ENCODE peak calls at places on chromosomes 7 and 10, in four cellular contexts. One of them, this sample, is unnamed.

GRCh38 chr7:24882989-24883631 is 96.9 kb downstream of the OSBPL3 start:
- DNase-seq in astrocyte of the spinal cord: peak
- DNase-seq in nephron progenitor cell: peak
- DNase-seq in omental fat pad: no peak
- DNase-seq in this sample: peak

GRCh38 chr7:115009139-115009538 is 87.2 kb downstream of the MDFIC start:
- DNase-seq in astrocyte of the spinal cord: no peak
- DNase-seq in nephron progenitor cell: no peak
- DNase-seq in omental fat pad: no peak
- DNase-seq in this sample: peak

GRCh38 chr7:95430864-95431263 is 4.0 kb downstream of the PON2 start:
- DNase-seq in nephron progenitor cell: no peak
- DNase-seq in omental fat pad: no peak
- DNase-seq in astrocyte of the spinal cord: peak
- DNase-seq in this sample: peak

GRCh38 chr7:106643189-106643588 is 17.8 kb downstream of the CCDC71L start:
- DNase-seq in omental fat pad: no peak
- DNase-seq in nephron progenitor cell: no peak
- DNase-seq in astrocyte of the spinal cord: no peak
- DNase-seq in this sample: peak

GRCh38 chr7:47104206-47104549 is 477.7 kb downstream of the TNS3 start:
- DNase-seq in nephron progenitor cell: no peak
- DNase-seq in astrocyte of the spinal cord: no peak
- DNase-seq in omental fat pad: no peak
- DNase-seq in this sample: no peak

GRCh38 chr7:82166666-82167065 is 276.9 kb downstream of the CACNA2D1 start:
- DNase-seq in astrocyte of the spinal cord: no peak
- DNase-seq in omental fat pad: no peak
- DNase-seq in nephron progenitor cell: no peak
- DNase-seq in this sample: no peak

GRCh38 chr7:48837266-48837665 is 87.1 kb upstream of the CDC14C start:
- DNase-seq in omental fat pad: no peak
- DNase-seq in nephron progenitor cell: no peak
- DNase-seq in astrocyte of the spinal cord: no peak
- DNase-seq in this sample: no peak

GRCh38 chr7:23357190-23358093 is 58.3 kb downstream of the MALSU1 start:
- DNase-seq in nephron progenitor cell: no peak
- DNase-seq in omental fat pad: no peak
- DNase-seq in astrocyte of the spinal cord: peak
- DNase-seq in this sample: peak

GRCh38 chr7:111677848-111678247 is 115.6 kb upstream of the IMMP2L start:
- DNase-seq in nephron progenitor cell: no peak
- DNase-seq in astrocyte of the spinal cord: peak
- DNase-seq in omental fat pad: no peak
- DNase-seq in this sample: no peak

GRCh38 chr10:123135415-123136141 is at the start of gene HMX3:
- DNase-seq in astrocyte of the spinal cord: no peak
- DNase-seq in omental fat pad: no peak
- DNase-seq in nephron progenitor cell: peak
- DNase-seq in this sample: peak

GRCh38 chr7:43880596-43880995 is 11.3 kb upstream of the MRPS24 start:
- DNase-seq in astrocyte of the spinal cord: no peak
- DNase-seq in nephron progenitor cell: no peak
- DNase-seq in omental fat pad: no peak
- DNase-seq in this sample: peak

GRCh38 chr7:123485187-123485586 is 49.2 kb downstream of the IQUB start:
- DNase-seq in astrocyte of the spinal cord: no peak
- DNase-seq in nephron progenitor cell: no peak
- DNase-seq in omental fat pad: no peak
- DNase-seq in this sample: peak

GRCh38 chr10:11724938-11725776 is 17.0 kb upstream of the ECHDC3 start:
- DNase-seq in omental fat pad: no peak
- DNase-seq in astrocyte of the spinal cord: peak
- DNase-seq in nephron progenitor cell: no peak
- DNase-seq in this sample: peak

GRCh38 chr7:148729984-148730733 is 31.5 kb downstream of the CUL1 start:
- DNase-seq in astrocyte of the spinal cord: no peak
- DNase-seq in omental fat pad: no peak
- DNase-seq in nephron progenitor cell: no peak
- DNase-seq in this sample: peak

GRCh38 chr7:13742719-13743640 is 246.5 kb downstream of the ETV1 start:
- DNase-seq in omental fat pad: no peak
- DNase-seq in astrocyte of the spinal cord: peak
- DNase-seq in nephron progenitor cell: peak
- DNase-seq in this sample: peak

DNA sequence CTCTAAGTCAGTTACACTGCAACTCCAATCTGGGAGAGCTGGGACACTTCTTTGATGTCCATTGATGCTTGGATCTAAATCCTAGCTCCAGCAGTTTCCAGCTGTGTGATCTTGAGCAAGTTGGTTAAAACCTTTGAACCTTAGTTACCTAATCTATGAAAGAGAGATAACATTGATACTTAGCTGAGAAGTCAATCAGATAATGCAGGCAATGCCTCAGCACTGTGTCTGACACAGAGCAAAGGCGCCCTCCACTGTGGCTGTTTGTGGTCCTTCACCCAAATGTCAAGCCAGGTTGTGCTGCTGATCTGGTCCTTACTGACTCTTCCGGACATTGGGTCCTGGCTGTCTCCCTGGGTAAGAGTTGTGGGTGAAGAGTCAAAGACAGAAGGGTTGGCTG is 20.2 kb downstream of the DNTT start:
- DNase-seq in omental fat pad: no peak
- DNase-seq in astrocyte of the spinal cord: no peak
- DNase-seq in nephron progenitor cell: no peak
- DNase-seq in this sample: no peak
- TF ChIP-seq CTCF in omental fat pad: no peak
- TF ChIP-seq CTCF in astrocyte of the spinal cord: no peak
- TF ChIP-seq CTCF in nephron progenitor cell: no peak
- TF ChIP-seq CTCF in this sample: no peak

GRCh38 chr7:151623766-151624165 is 104.1 kb upstream of the RHEB start:
- DNase-seq in omental fat pad: no peak
- DNase-seq in astrocyte of the spinal cord: peak
- DNase-seq in nephron progenitor cell: no peak
- DNase-seq in this sample: no peak

GRCh38 chr7:151629873-151630272 is 110.2 kb upstream of the RHEB start:
- DNase-seq in omental fat pad: no peak
- DNase-seq in nephron progenitor cell: no peak
- DNase-seq in astrocyte of the spinal cord: no peak
- DNase-seq in this sample: no peak

GRCh38 chr7:151628846-151629604 is 109.3 kb upstream of the RHEB start:
- DNase-seq in nephron progenitor cell: no peak
- DNase-seq in astrocyte of the spinal cord: no peak
- DNase-seq in omental fat pad: no peak
- DNase-seq in this sample: no peak

GRCh38 chr7:151624246-151624928 is 104.7 kb upstream of the RHEB start:
- DNase-seq in nephron progenitor cell: no peak
- DNase-seq in omental fat pad: no peak
- DNase-seq in astrocyte of the spinal cord: no peak
- DNase-seq in this sample: no peak

DNA sequence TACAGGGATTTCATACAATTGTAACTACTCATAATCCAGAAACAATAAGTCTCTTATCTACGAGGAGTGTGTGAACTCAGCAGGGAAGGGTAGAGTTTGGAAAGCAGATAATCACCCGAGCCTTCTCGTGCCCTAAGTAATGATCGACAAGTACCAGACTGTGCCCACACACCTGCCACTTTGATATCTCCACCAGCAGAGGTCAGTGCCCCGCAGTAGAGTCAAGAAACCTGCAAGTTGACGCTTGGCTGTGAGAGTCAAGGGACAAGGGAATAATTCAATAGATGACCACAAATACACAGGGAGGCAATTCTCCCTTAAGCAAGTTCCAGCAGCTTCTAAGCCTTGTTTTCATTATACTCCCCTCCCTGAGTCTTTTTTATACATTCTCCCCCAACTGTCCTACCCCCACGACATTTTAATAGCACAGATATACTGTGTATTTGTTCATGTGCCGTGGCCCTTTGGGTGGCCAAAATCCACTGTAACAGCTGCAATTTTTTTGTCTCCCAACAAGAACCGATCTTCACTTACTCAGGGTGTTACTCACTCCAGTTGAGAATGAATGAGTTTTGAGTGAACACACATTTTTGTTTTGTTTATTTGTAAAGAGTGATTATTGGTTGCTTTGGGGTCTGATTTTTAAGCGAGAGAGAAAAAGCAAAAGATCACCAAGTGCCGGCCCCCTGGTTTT is 106.9 kb upstream of the RHEB start:
- DNase-seq in nephron progenitor cell: peak
- DNase-seq in omental fat pad: no peak
- DNase-seq in astrocyte of the spinal cord: peak
- DNase-seq in this sample: peak
- TF ChIP-seq CTCF in nephron progenitor cell: peak
- TF ChIP-seq CTCF in omental fat pad: no peak
- TF ChIP-seq CTCF in astrocyte of the spinal cord: peak
- TF ChIP-seq CTCF in this sample: peak

GRCh38 chr7:141630621-141631020 is 71.3 kb downstream of the DENND11 start:
- DNase-seq in astrocyte of the spinal cord: no peak
- DNase-seq in nephron progenitor cell: no peak
- DNase-seq in omental fat pad: no peak
- DNase-seq in this sample: no peak
- TF ChIP-seq CTCF in astrocyte of the spinal cord: no peak
- TF ChIP-seq CTCF in nephron progenitor cell: no peak
- TF ChIP-seq CTCF in omental fat pad: no peak
- TF ChIP-seq CTCF in this sample: no peak

DNA sequence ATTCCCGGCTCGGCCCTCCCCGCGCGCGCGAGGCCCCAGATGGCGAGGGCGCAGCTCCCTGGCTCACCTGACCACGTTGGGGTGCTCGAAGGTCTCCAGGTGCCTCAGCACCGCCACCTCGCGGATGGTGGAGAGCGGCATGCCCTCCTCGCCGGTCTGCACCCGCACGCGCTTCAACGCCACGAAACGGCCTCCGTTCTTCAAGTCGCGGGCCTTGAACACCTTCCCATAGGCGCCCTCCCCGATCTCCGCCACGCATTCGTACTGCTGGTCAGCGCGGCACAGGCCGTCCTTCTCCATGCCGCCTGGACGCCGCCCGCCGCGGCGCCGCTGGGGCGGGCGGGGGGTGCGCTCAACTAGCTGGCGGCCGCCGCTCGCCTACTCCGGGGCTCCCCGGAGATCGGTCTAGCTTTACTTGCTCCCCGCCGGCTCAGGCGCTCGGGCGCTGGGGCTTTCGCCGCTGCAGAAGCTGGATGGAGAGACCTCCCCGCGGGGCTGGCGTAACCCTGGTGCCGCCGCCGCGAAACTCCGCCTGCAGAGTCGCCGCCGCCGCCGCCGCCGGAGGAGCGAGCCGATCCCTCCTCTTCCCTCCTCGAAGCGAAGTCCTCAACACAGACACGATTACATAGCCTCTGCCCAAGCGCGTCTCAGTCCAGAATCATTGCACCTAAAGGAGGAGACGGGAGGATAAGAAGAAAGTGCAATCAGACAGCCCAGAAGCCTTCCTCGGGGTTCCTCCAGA is 3.2 kb downstream of the CDK6 start:
- DNase-seq in omental fat pad: peak
- DNase-seq in astrocyte of the spinal cord: peak
- DNase-seq in nephron progenitor cell: peak
- DNase-seq in this sample: peak
- TF ChIP-seq CTCF in omental fat pad: peak
- TF ChIP-seq CTCF in astrocyte of the spinal cord: peak
- TF ChIP-seq CTCF in nephron progenitor cell: peak
- TF ChIP-seq CTCF in this sample: peak

DNA sequence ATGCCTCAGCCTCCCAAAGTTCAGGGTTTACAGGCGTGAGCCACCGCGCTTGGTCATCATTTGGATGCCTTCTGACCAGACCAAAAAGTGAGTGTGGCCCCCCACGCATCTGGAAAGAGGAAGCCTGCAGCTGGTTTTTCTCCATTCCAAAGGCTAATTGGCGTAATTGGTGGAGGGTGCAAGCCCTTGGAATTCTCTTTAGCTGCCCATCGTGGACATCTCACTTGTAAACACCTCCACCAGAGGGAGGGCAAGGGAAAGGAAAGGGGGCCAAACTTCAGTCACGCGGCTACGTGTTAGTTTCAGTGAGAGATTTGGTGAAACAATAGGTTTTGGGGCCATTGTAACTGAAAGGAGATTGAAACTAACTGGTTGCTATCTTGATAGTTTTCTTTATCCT is 4.1 kb upstream of the ARHGAP21 start:
- DNase-seq in omental fat pad: no peak
- DNase-seq in nephron progenitor cell: no peak
- DNase-seq in astrocyte of the spinal cord: no peak
- DNase-seq in this sample: no peak
- TF ChIP-seq CTCF in omental fat pad: no peak
- TF ChIP-seq CTCF in nephron progenitor cell: no peak
- TF ChIP-seq CTCF in astrocyte of the spinal cord: peak
- TF ChIP-seq CTCF in this sample: peak

GRCh38 chr10:127649642-127650041 is 87.3 kb upstream of the FOXI2 start:
- DNase-seq in omental fat pad: no peak
- DNase-seq in nephron progenitor cell: peak
- DNase-seq in astrocyte of the spinal cord: no peak
- DNase-seq in this sample: peak
- TF ChIP-seq CTCF in omental fat pad: no peak
- TF ChIP-seq CTCF in nephron progenitor cell: peak
- TF ChIP-seq CTCF in astrocyte of the spinal cord: no peak
- TF ChIP-seq CTCF in this sample: peak

GRCh38 chr7:155007947-155008346 is 5.0 kb upstream of the PAXIP1 start:
- DNase-seq in nephron progenitor cell: no peak
- DNase-seq in astrocyte of the spinal cord: no peak
- DNase-seq in omental fat pad: no peak
- DNase-seq in this sample: peak

GRCh38 chr7:155000795-155001194 is 2.1 kb downstream of the PAXIP1 start:
- DNase-seq in astrocyte of the spinal cord: no peak
- DNase-seq in nephron progenitor cell: no peak
- DNase-seq in omental fat pad: no peak
- DNase-seq in this sample: no peak

GRCh38 chr7:155001756-155002410 is 1.0 kb downstream of the PAXIP1 start:
- DNase-seq in nephron progenitor cell: no peak
- DNase-seq in astrocyte of the spinal cord: peak
- DNase-seq in omental fat pad: no peak
- DNase-seq in this sample: no peak

GRCh38 chr7:155002411-155003214 is at the start of gene PAXIP1:
- DNase-seq in nephron progenitor cell: peak
- DNase-seq in astrocyte of the spinal cord: peak
- DNase-seq in omental fat pad: no peak
- DNase-seq in this sample: no peak

DNA sequence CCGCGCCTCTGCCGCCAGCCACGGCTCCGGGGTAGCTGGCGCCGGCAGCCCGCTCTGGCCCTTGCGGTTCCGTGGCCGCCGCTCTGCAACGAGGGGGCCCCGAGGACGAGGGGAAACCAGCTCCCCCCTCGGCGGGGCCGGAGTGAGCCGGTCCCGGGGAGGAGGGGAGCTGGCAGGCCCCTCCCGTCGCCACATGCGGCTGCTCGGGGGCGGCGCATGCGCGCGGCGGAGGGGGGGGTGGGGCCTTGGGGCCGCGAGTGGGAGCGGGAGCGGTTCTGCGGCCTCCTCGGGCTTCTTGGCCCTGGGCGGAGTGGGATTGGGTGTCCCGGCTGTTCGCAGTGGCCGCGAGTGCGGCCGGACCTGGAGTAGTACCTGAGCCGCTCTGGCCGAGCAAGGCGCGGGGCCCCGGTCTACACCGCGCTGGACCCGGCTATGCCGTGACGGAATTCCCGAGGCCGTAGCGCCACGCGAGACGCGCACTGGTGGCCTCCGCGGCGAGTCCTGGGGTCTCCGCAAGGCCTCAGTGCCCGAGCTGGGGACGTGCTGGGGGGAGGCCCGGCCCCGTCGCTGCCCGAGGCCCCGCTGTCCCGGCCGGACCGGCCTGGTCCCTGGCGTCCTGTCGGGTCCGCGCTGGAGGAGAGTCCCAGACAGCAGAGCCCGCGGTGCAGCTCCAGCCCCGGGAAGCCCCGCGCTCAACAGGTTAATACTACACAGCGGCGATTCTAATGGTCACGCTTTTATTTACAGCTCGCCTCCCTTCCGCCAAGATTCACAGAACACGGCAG is 483 bp upstream of the PAXIP1 start:
- DNase-seq in nephron progenitor cell: peak
- DNase-seq in astrocyte of the spinal cord: peak
- DNase-seq in omental fat pad: no peak
- DNase-seq in this sample: peak
- TF ChIP-seq CTCF in nephron progenitor cell: no peak
- TF ChIP-seq CTCF in astrocyte of the spinal cord: no peak
- TF ChIP-seq CTCF in omental fat pad: no peak
- TF ChIP-seq CTCF in this sample: no peak